ENCODE peak calls at places on chromosomes 12 and 14, in ten cellular contexts. B is neural progenitor cell, L is GM12878, K is fibroblast of lung, I is MM.1S, P is GM23248, O is astrocyte, N is PC-3, D is mammary epithelial cell, C is K562. X is an unnamed sample.

GRCh38 chr14:37202265-37202664 is 4.5 kb downstream of the MIPOL1 start:
- DNase-seq in I (no peak), N (peak; percentile 89), C (no peak), D (peak; percentile 75), P (peak; percentile 45), B (no peak), K (peak; percentile 8), L (no peak), O (peak; percentile 41), X (no peak)

GRCh38 chr12:2537868-2538541 is 256.8 kb upstream of the FKBP4 start:
- DNase-seq in O (no peak), B (no peak), K (no peak), P (no peak), C (no peak), D (no peak), L (no peak), N (no peak), I (no peak), X (no peak)

GRCh38 chr12:64521838-64522237 is 69.9 kb downstream of the TBK1 start:
- DNase-seq in K (no peak), L (no peak), D (no peak), I (no peak), N (no peak), O (no peak), P (peak; percentile 10), C (no peak), B (no peak), X (no peak)

GRCh38 chr12:7872565-7873304 is at the start of gene SLC2A14:
- DNase-seq in K (no peak), C (no peak), P (no peak), D (no peak), B (no peak), O (no peak), N (no peak), I (no peak), L (no peak), X (no peak)

GRCh38 chr12:132056320-132056719 is 87.8 kb downstream of the DDX51 start:
- DNase-seq in B (no peak), K (no peak), C (no peak), O (no peak), L (no peak), D (no peak), I (no peak), N (no peak), P (no peak), X (no peak)

GRCh38 chr12:118107694-118108093 is 3.9 kb upstream of the VSIG10 start:
- DNase-seq in O (no peak), D (no peak), I (no peak), L (no peak), B (no peak), P (no peak), K (no peak), C (no peak), N (no peak), X (no peak)

GRCh38 chr14:60253649-60254048 is 4.6 kb downstream of the PPM1A start:
- DNase-seq in O (no peak), P (no peak), N (no peak), D (no peak), K (no peak), B (no peak), C (no peak), L (no peak), I (no peak), X (no peak)

GRCh38 chr12:6613776-6614512 is 6.8 kb upstream of the CHD4 start:
- DNase-seq in C (peak; percentile 82), L (no peak), P (peak; percentile 97), B (peak; percentile 96), K (peak; percentile 100), O (peak; percentile 94), D (peak; percentile 65), I (peak; percentile 54), N (peak; percentile 77), X (no peak)

GRCh38 chr12:49293056-49293956 is 1.6 kb upstream of the PRPH start:
- DNase-seq in L (no peak), N (no peak), K (peak; percentile 27), C (no peak), B (peak; percentile 58), I (no peak), P (no peak), D (no peak), O (no peak), X (no peak)

GRCh38 chr14:73786632-73786941 is 65.0 kb upstream of the PTGR2 start:
- DNase-seq in N (peak; percentile 42), K (peak; percentile 51), L (no peak), I (no peak), C (no peak), D (peak; percentile 21), B (peak; percentile 77), O (no peak), P (peak; percentile 56), X (no peak)

GRCh38 chr12:117853600-117853999 is 115.2 kb downstream of the KSR2 start:
- DNase-seq in B (no peak), N (peak; percentile 98), P (peak; percentile 15), C (no peak), D (peak; percentile 73), K (no peak), L (no peak), I (no peak), O (no peak), X (no peak)

GRCh38 chr12:40634431-40635131 is 57.7 kb upstream of the CNTN1 start:
- DNase-seq in B (no peak), O (no peak), D (peak; percentile 16), I (no peak), C (no peak), N (no peak), L (no peak), K (no peak), P (no peak), X (no peak)

GRCh38 chr14:51295666-51296263 is 55.7 kb downstream of the TMX1 start:
- DNase-seq in P (peak; percentile 43), B (no peak), D (peak; percentile 63), C (no peak), K (no peak), O (peak; percentile 14), I (no peak), N (peak; percentile 64), L (no peak), X (no peak)

GRCh38 chr12:66269757-66270383 is 32.4 kb upstream of the HELB start:
- DNase-seq in L (peak; percentile 5), C (no peak), P (peak; percentile 79), N (peak; percentile 68), D (peak; percentile 48), I (peak; percentile 74), B (peak; percentile 78), O (peak; percentile 44), K (peak; percentile 68), X (peak; percentile 14)

GRCh38 chr12:105222726-105223357 is 13.1 kb downstream of the APPL2 start:
- DNase-seq in P (no peak), O (no peak), D (no peak), K (no peak), B (no peak), N (no peak), C (no peak), I (no peak), L (no peak), X (no peak)

DNA sequence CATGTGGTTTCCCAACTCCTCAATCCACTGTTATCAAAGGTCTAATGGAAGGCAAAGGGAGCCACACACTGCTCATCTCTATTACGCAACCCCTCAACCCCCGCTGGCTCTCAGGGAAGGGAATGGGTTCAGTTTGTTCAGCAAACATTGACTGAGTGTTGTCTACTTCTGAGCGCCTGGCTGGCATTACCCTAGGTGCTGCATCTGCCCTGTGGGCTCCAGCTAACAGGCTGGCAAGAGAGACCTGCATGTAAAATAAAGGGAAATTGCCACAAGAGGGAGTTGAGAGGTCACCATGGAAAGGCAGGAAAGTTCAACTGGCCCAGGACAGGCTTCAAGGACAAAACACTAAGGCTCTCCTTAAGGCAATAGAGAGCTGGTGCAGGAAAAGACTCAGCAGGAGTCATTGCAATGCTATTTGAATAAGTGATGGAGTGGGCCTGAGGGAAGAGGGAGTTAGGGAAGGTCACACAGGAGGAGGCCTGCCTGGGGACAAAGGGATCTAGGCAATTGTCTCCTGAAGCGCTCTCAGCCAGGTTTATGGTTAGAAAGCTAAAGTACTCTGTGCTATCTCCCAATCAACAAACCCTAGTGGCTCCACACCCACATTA is 5.5 kb upstream of the ZNF740 start:
- DNase-seq in C (peak; percentile 18), P (peak; percentile 67), I (peak; percentile 40), D (no peak), L (no peak), O (peak; percentile 6), K (peak; percentile 35), B (peak; percentile 59), N (peak; percentile 67), X (no peak)
- H3K9ac ChIP-seq in C (no peak overlapping the region), P (no peak overlapping the region), I (no peak overlapping the region), D (no peak overlapping the region), L (no peak overlapping the region), O (no peak overlapping the region), K (no peak overlapping the region), B (no peak overlapping the region), N (no peak overlapping the region), X (no peak overlapping the region)

GRCh38 chr14:94483729-94484275 is 7.8 kb upstream of the SERPINA9 start:
- DNase-seq in C (no peak), D (peak; percentile 83), K (no peak), B (no peak), P (peak; percentile 62), L (no peak), I (no peak), N (no peak), O (peak; percentile 48), X (no peak)
- H3K4me3 ChIP-seq in C (no peak overlapping the region), D (no peak overlapping the region), K (no peak overlapping the region), B (no peak overlapping the region), P (no peak overlapping the region), L (no peak overlapping the region), I (no peak overlapping the region), N (no peak overlapping the region), O (no peak overlapping the region), X (no peak overlapping the region)

DNA sequence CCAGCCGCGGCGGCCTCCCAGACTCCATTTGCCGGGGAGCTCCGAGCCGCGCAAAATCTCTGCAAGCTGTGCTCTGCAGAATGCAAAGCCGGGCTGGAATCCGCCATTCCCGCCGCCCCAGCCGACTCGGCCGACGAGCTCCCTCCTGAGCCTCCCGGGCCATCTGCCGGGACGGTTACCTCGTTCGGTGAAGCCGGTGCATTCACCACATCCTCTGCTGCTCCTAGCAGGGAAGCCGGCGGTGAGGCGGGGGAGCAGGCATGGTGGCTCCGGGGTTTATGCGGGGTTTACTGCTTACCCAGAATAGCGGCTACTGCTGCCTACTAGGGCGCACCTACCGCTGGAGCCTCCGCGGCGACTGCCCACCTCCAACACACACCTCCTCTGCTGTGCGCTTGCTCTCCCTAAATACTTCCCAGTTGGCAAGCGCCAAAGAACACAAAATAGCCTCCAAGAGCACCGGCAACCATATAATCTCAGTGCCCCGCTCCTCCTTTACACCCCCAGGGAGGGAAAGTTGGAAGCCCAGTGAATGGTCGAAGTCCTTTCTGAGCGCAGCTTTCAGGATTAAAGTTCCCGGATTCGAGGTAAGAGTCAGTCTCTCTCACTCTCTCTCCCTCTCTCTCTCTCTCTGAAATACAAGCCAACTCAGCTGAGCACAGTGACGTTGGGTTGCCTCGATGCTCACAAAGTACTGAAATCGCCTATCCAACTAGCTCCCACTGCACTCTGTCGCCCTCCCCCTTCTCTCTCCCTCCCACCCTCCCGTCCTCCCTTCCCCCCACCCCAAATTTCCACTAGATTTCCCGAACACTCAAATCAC is at the start of gene TBX5:
- DNase-seq in I (no peak), P (peak; percentile 87), L (no peak), N (no peak), O (no peak), C (no peak), D (no peak), B (peak; percentile 82), K (peak; percentile 97), X (no peak)
- TF ChIP-seq EZH2 in I (no peak), P (no peak), L (no peak), N (peak; percentile 32), O (peak; percentile 77), C (no peak), D (peak; percentile 79), B (peak; percentile 99), K (no peak), X (peak; percentile 90)

GRCh38 chr14:79278286-79278797 is 933.0 kb downstream of the DIO2 start:
- DNase-seq in P (no peak), D (no peak), N (peak; percentile 2), O (no peak), C (no peak), L (no peak), B (no peak), K (no peak), I (no peak), X (no peak)
- H3K9ac ChIP-seq in P (no peak overlapping the region), D (no peak overlapping the region), N (peak overlapping the region; percentile 33), O (peak overlapping the region; percentile 71), C (no peak overlapping the region), L (no peak overlapping the region), B (no peak overlapping the region), K (peak overlapping the region; percentile 37), I (no peak overlapping the region), X (no peak overlapping the region)

X was measured in SK-N-MC.